ENCODE peak calls at places on chromosomes 6 and 20, in nine cellular contexts. One of them, this sample, is unnamed.

GRCh38 chr6:70371454-70372105 is 41.7 kb upstream of the FAM135A start:
- DNase-seq in cardiac muscle cell: peak; percentile 83
- DNase-seq in mammary epithelial cell: peak; percentile 67
- DNase-seq in kidney: no peak
- DNase-seq in A673: peak; percentile 85
- DNase-seq in left ventricle myocardium inferior: no peak
- DNase-seq in body of pancreas: no peak
- DNase-seq in tibial nerve: no peak
- DNase-seq in testis: no peak
- DNase-seq in this sample: no peak

GRCh38 chr6:41655706-41656668 is 17.7 kb downstream of the MDFI start:
- DNase-seq in cardiac muscle cell: no peak
- DNase-seq in mammary epithelial cell: peak; percentile 48
- DNase-seq in kidney: peak; percentile 36
- DNase-seq in A673: no peak
- DNase-seq in left ventricle myocardium inferior: no peak
- DNase-seq in body of pancreas: no peak
- DNase-seq in tibial nerve: no peak
- DNase-seq in testis: no peak
- DNase-seq in this sample: no peak

GRCh38 chr6:125116170-125116569 is 37.4 kb upstream of the TPD52L1 start:
- DNase-seq in cardiac muscle cell: no peak
- DNase-seq in mammary epithelial cell: no peak
- DNase-seq in kidney: no peak
- DNase-seq in A673: no peak
- DNase-seq in left ventricle myocardium inferior: no peak
- DNase-seq in body of pancreas: no peak
- DNase-seq in tibial nerve: no peak
- DNase-seq in testis: no peak
- DNase-seq in this sample: no peak

GRCh38 chr6:148296746-148297145 is 45.9 kb upstream of the SASH1 start:
- DNase-seq in cardiac muscle cell: no peak
- DNase-seq in mammary epithelial cell: no peak
- DNase-seq in kidney: no peak
- DNase-seq in A673: no peak
- DNase-seq in left ventricle myocardium inferior: no peak
- DNase-seq in body of pancreas: no peak
- DNase-seq in tibial nerve: no peak
- DNase-seq in testis: no peak
- DNase-seq in this sample: no peak

GRCh38 chr6:169689247-169689646 is 12.6 kb downstream of the WDR27 start:
- DNase-seq in cardiac muscle cell: no peak
- DNase-seq in mammary epithelial cell: peak; percentile 93
- DNase-seq in kidney: no peak
- DNase-seq in A673: no peak
- DNase-seq in left ventricle myocardium inferior: no peak
- DNase-seq in body of pancreas: no peak
- DNase-seq in tibial nerve: no peak
- DNase-seq in testis: no peak
- DNase-seq in this sample: no peak

GRCh38 chr6:11613858-11614257 is 76.3 kb downstream of the TMEM170B start:
- DNase-seq in cardiac muscle cell: no peak
- DNase-seq in mammary epithelial cell: peak; percentile 73
- DNase-seq in kidney: no peak
- DNase-seq in A673: peak; percentile 67
- DNase-seq in left ventricle myocardium inferior: no peak
- DNase-seq in body of pancreas: no peak
- DNase-seq in tibial nerve: no peak
- DNase-seq in testis: no peak
- DNase-seq in this sample: no peak

GRCh38 chr6:125252891-125253290 is 48.9 kb downstream of the HDDC2 start:
- DNase-seq in cardiac muscle cell: no peak
- DNase-seq in mammary epithelial cell: no peak
- DNase-seq in kidney: no peak
- DNase-seq in A673: no peak
- DNase-seq in left ventricle myocardium inferior: no peak
- DNase-seq in body of pancreas: no peak
- DNase-seq in tibial nerve: no peak
- DNase-seq in testis: no peak
- DNase-seq in this sample: no peak

GRCh38 chr6:5598123-5598522 is 336.8 kb downstream of the FARS2 start:
- DNase-seq in cardiac muscle cell: no peak
- DNase-seq in mammary epithelial cell: no peak
- DNase-seq in kidney: no peak
- DNase-seq in A673: no peak
- DNase-seq in left ventricle myocardium inferior: no peak
- DNase-seq in body of pancreas: no peak
- DNase-seq in tibial nerve: no peak
- DNase-seq in testis: no peak
- DNase-seq in this sample: no peak

GRCh38 chr6:99614430-99615161 is 8.0 kb downstream of the PRDM13 start:
- DNase-seq in cardiac muscle cell: peak; percentile 46
- DNase-seq in mammary epithelial cell: no peak
- DNase-seq in kidney: no peak
- DNase-seq in A673: peak; percentile 68
- DNase-seq in left ventricle myocardium inferior: no peak
- DNase-seq in body of pancreas: no peak
- DNase-seq in tibial nerve: no peak
- DNase-seq in testis: no peak
- DNase-seq in this sample: no peak

GRCh38 chr20:57205625-57206219 is 60.7 kb downstream of the BMP7 start:
- DNase-seq in cardiac muscle cell: no peak
- DNase-seq in mammary epithelial cell: peak; percentile 97
- DNase-seq in kidney: no peak
- DNase-seq in A673: no peak
- DNase-seq in left ventricle myocardium inferior: no peak
- DNase-seq in body of pancreas: no peak
- DNase-seq in tibial nerve: peak; percentile 19
- DNase-seq in testis: no peak
- DNase-seq in this sample: no peak

GRCh38 chr20:32358883-32359632 is 927 bp downstream of the ASXL1 start:
- DNase-seq in cardiac muscle cell: peak; percentile 85
- DNase-seq in mammary epithelial cell: peak; percentile 44
- DNase-seq in kidney: peak; percentile 94
- DNase-seq in A673: peak; percentile 84
- DNase-seq in left ventricle myocardium inferior: peak; percentile 79
- DNase-seq in body of pancreas: peak; percentile 77
- DNase-seq in tibial nerve: peak; percentile 70
- DNase-seq in testis: peak; percentile 88
- DNase-seq in this sample: peak; percentile 67

GRCh38 chr20:17616480-17617211 is 46.8 kb downstream of the DSTN start:
- DNase-seq in cardiac muscle cell: no peak
- DNase-seq in mammary epithelial cell: no peak
- DNase-seq in kidney: peak; percentile 75
- DNase-seq in A673: no peak
- DNase-seq in left ventricle myocardium inferior: no peak
- DNase-seq in body of pancreas: no peak
- DNase-seq in tibial nerve: no peak
- DNase-seq in testis: peak; percentile 12
- DNase-seq in this sample: peak; percentile 57

GRCh38 chr20:35698298-35699126 is 640 bp downstream of the NFS1 start:
- DNase-seq in cardiac muscle cell: peak; percentile 29
- DNase-seq in mammary epithelial cell: no peak
- DNase-seq in kidney: peak; percentile 76
- DNase-seq in A673: peak; percentile 26
- DNase-seq in left ventricle myocardium inferior: no peak
- DNase-seq in body of pancreas: no peak
- DNase-seq in tibial nerve: no peak
- DNase-seq in testis: no peak
- DNase-seq in this sample: peak; percentile 55

GRCh38 chr20:890671-891070 is 25.5 kb downstream of the ANGPT4 start:
- DNase-seq in cardiac muscle cell: no peak
- DNase-seq in mammary epithelial cell: no peak
- DNase-seq in kidney: no peak
- DNase-seq in A673: no peak
- DNase-seq in left ventricle myocardium inferior: no peak
- DNase-seq in body of pancreas: no peak
- DNase-seq in tibial nerve: no peak
- DNase-seq in testis: no peak
- DNase-seq in this sample: no peak

GRCh38 chr6:169420912-169421543 is 167.4 kb upstream of the THBS2 start:
- DNase-seq in cardiac muscle cell: peak; percentile 71
- DNase-seq in mammary epithelial cell: no peak
- DNase-seq in kidney: no peak
- DNase-seq in A673: peak; percentile 38
- DNase-seq in left ventricle myocardium inferior: no peak
- DNase-seq in body of pancreas: peak; percentile 42
- DNase-seq in tibial nerve: no peak
- DNase-seq in testis: peak; percentile 48
- DNase-seq in this sample: no peak

GRCh38 chr6:32177182-32177787 is 920 bp upstream of the RNF5 start:
- DNase-seq in cardiac muscle cell: peak; percentile 77
- DNase-seq in mammary epithelial cell: no peak
- DNase-seq in kidney: peak; percentile 73
- DNase-seq in A673: peak; percentile 82
- DNase-seq in left ventricle myocardium inferior: no peak
- DNase-seq in body of pancreas: no peak
- DNase-seq in tibial nerve: no peak
- DNase-seq in testis: no peak
- DNase-seq in this sample: no peak

GRCh38 chr6:15690451-15690961 is 27.7 kb upstream of the DTNBP1 start:
- DNase-seq in cardiac muscle cell: no peak
- DNase-seq in mammary epithelial cell: no peak
- DNase-seq in kidney: no peak
- DNase-seq in A673: no peak
- DNase-seq in left ventricle myocardium inferior: no peak
- DNase-seq in body of pancreas: no peak
- DNase-seq in tibial nerve: no peak
- DNase-seq in testis: no peak
- DNase-seq in this sample: no peak

GRCh38 chr6:139373928-139374356 is 506 bp downstream of the CITED2 start:
- DNase-seq in cardiac muscle cell: no peak
- DNase-seq in mammary epithelial cell: no peak
- DNase-seq in kidney: no peak
- DNase-seq in A673: no peak
- DNase-seq in left ventricle myocardium inferior: no peak
- DNase-seq in body of pancreas: peak; percentile 17
- DNase-seq in tibial nerve: peak; percentile 41
- DNase-seq in testis: peak; percentile 40
- DNase-seq in this sample: no peak

GRCh38 chr20:25177890-25178321 is 17.6 kb upstream of the ENTPD6 start:
- DNase-seq in cardiac muscle cell: no peak
- DNase-seq in mammary epithelial cell: peak; percentile 39
- DNase-seq in kidney: no peak
- DNase-seq in A673: no peak
- DNase-seq in left ventricle myocardium inferior: no peak
- DNase-seq in body of pancreas: peak; percentile 82
- DNase-seq in tibial nerve: no peak
- DNase-seq in testis: no peak
- DNase-seq in this sample: no peak

GRCh38 chr20:2643708-2644107 is 8.7 kb upstream of the NOP56 start:
- DNase-seq in cardiac muscle cell: no peak
- DNase-seq in mammary epithelial cell: no peak
- DNase-seq in kidney: no peak
- DNase-seq in A673: no peak
- DNase-seq in left ventricle myocardium inferior: no peak
- DNase-seq in body of pancreas: no peak
- DNase-seq in tibial nerve: no peak
- DNase-seq in testis: no peak
- DNase-seq in this sample: no peak

GRCh38 chr20:62239278-62239879 is 1.1 kb downstream of the OSBPL2 start:
- DNase-seq in cardiac muscle cell: no peak
- DNase-seq in mammary epithelial cell: no peak
- DNase-seq in kidney: peak; percentile 70
- DNase-seq in A673: no peak
- DNase-seq in left ventricle myocardium inferior: no peak
- DNase-seq in body of pancreas: peak; percentile 60
- DNase-seq in tibial nerve: no peak
- DNase-seq in testis: peak; percentile 39
- DNase-seq in this sample: no peak
- H3K4me1 ChIP-seq in cardiac muscle cell: peaks cover 14% of the 10 kb centered on the region
- H3K4me1 ChIP-seq in mammary epithelial cell: peaks cover 28% of the 10 kb centered on the region
- H3K4me1 ChIP-seq in kidney: peaks cover 6% of the 10 kb centered on the region
- H3K4me1 ChIP-seq in A673: no peaks in the 10 kb centered on the region
- H3K4me1 ChIP-seq in left ventricle myocardium inferior: peaks cover 78% of the 10 kb centered on the region
- H3K4me1 ChIP-seq in body of pancreas: peaks cover 72% of the 10 kb centered on the region
- H3K4me1 ChIP-seq in tibial nerve: peaks cover 35% of the 10 kb centered on the region
- H3K4me1 ChIP-seq in testis: peaks cover 34% of the 10 kb centered on the region
- H3K4me1 ChIP-seq in this sample: peaks cover 65% of the 10 kb centered on the region

GRCh38 chr20:44745122-44745521 is 543 bp upstream of the KCNK15 start:
- DNase-seq in cardiac muscle cell: no peak
- DNase-seq in mammary epithelial cell: no peak
- DNase-seq in kidney: no peak
- DNase-seq in A673: no peak
- DNase-seq in left ventricle myocardium inferior: no peak
- DNase-seq in body of pancreas: no peak
- DNase-seq in tibial nerve: no peak
- DNase-seq in testis: no peak
- DNase-seq in this sample: no peak
- H3K4me3 ChIP-seq in cardiac muscle cell: no peak overlapping the region
- H3K4me3 ChIP-seq in mammary epithelial cell: no peak overlapping the region
- H3K4me3 ChIP-seq in kidney: no peak overlapping the region
- H3K4me3 ChIP-seq in A673: no peak overlapping the region
- H3K4me3 ChIP-seq in left ventricle myocardium inferior: peak overlapping the region; percentile 68
- H3K4me3 ChIP-seq in body of pancreas: no peak overlapping the region
- H3K4me3 ChIP-seq in tibial nerve: peak overlapping the region; percentile 53
- H3K4me3 ChIP-seq in testis: no peak overlapping the region
- H3K4me3 ChIP-seq in this sample: peak overlapping the region; percentile 65

DNA sequence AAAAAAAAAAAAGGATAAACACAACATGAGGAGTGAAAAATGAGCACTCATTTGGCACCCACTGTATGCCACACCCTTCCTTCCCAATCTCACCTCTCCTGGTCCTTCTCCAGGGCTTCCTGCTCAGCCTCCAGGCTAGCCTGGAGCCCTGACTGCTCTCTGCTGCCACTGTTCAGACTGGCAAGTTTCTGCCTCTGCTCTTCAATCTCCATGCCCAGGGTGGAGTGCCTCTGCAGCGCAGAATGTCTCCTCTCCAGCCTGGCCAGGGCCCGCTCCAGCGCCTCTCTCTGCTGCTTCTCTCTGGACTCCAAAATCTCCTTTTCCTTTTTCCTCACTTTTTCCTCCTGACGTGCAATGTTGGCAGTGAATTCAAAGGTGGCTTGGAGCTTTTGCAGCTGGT is 194.5 kb downstream of the KIF16B start:
- DNase-seq in cardiac muscle cell: no peak
- DNase-seq in mammary epithelial cell: no peak
- DNase-seq in kidney: no peak
- DNase-seq in A673: no peak
- DNase-seq in left ventricle myocardium inferior: no peak
- DNase-seq in body of pancreas: no peak
- DNase-seq in tibial nerve: no peak
- DNase-seq in testis: no peak
- DNase-seq in this sample: no peak
- TF ChIP-seq CTCF in cardiac muscle cell: peak; percentile 3
- TF ChIP-seq CTCF in mammary epithelial cell: no peak
- TF ChIP-seq CTCF in kidney: no peak
- TF ChIP-seq CTCF in A673: no peak
- TF ChIP-seq CTCF in left ventricle myocardium inferior: no peak
- TF ChIP-seq CTCF in body of pancreas: no peak
- TF ChIP-seq CTCF in tibial nerve: no peak
- TF ChIP-seq CTCF in testis: no peak
- TF ChIP-seq CTCF in this sample: no peak

DNA sequence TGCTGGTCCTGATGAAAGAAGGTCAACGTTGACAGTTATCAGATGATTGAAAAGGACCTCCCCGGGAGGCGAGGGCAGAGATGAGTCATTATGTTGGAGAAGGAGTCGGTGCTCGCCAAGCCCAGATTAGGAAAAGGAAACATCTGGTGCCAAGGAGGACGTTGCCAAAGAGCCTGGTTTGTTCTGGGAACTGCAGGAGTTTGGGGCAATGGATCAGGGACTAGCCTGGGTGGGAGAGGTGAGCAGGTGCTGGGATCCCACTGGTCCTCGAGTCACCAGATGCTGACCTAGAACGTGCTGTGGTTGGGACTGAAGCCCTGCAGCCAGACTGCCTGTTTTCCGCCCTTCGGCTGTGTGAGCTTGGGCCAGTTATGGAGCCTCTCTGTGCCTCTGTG is 130.2 kb upstream of the GGTLC1 start:
- DNase-seq in cardiac muscle cell: no peak
- DNase-seq in mammary epithelial cell: no peak
- DNase-seq in kidney: no peak
- DNase-seq in A673: peak; percentile 52
- DNase-seq in left ventricle myocardium inferior: no peak
- DNase-seq in body of pancreas: no peak
- DNase-seq in tibial nerve: no peak
- DNase-seq in testis: no peak
- DNase-seq in this sample: no peak
- H3K4me1 ChIP-seq in cardiac muscle cell: no peaks in the 10 kb centered on the region
- H3K4me1 ChIP-seq in mammary epithelial cell: peaks cover 9% of the 10 kb centered on the region
- H3K4me1 ChIP-seq in kidney: no peaks in the 10 kb centered on the region
- H3K4me1 ChIP-seq in A673: peaks cover 3% of the 10 kb centered on the region
- H3K4me1 ChIP-seq in left ventricle myocardium inferior: peaks cover 4% of the 10 kb centered on the region
- H3K4me1 ChIP-seq in body of pancreas: peaks cover 6% of the 10 kb centered on the region
- H3K4me1 ChIP-seq in tibial nerve: peaks cover 7% of the 10 kb centered on the region
- H3K4me1 ChIP-seq in testis: peaks cover 4% of the 10 kb centered on the region
- H3K4me1 ChIP-seq in this sample: no peaks in the 10 kb centered on the region

This sample was measured in right atrium auricular region.